ENCODE peak calls at places on chromosomes 16 and 17, in five cellular contexts. One of them, this sample, is unnamed.

GRCh38 chr17:79019631-79020584 is 4.1 kb upstream of the C1QTNF1 start:
- DNase-seq in K562: peak
- DNase-seq in tibial nerve: peak
- DNase-seq in ovary: peak
- DNase-seq in A549: peak
- DNase-seq in this sample: peak

GRCh38 chr17:9472094-9472493 is 103.5 kb downstream of the STX8 start:
- DNase-seq in tibial nerve: no peak
- DNase-seq in ovary: no peak
- DNase-seq in K562: no peak
- DNase-seq in A549: no peak
- DNase-seq in this sample: no peak

GRCh38 chr17:74870512-74870911 is 2.3 kb downstream of the FDXR start:
- DNase-seq in K562: no peak
- DNase-seq in tibial nerve: no peak
- DNase-seq in A549: no peak
- DNase-seq in ovary: peak
- DNase-seq in this sample: no peak

GRCh38 chr17:74608511-74608910 is 15.0 kb downstream of the CD300E start:
- DNase-seq in tibial nerve: no peak
- DNase-seq in A549: no peak
- DNase-seq in ovary: no peak
- DNase-seq in K562: no peak
- DNase-seq in this sample: no peak

GRCh38 chr16:84532299-84532724 is 27.9 kb upstream of the MEAK7 start:
- DNase-seq in ovary: peak
- DNase-seq in tibial nerve: peak
- DNase-seq in A549: peak
- DNase-seq in K562: no peak
- DNase-seq in this sample: peak

GRCh38 chr16:56303066-56303705 is 111.9 kb downstream of the GNAO1 start:
- DNase-seq in K562: no peak
- DNase-seq in A549: no peak
- DNase-seq in ovary: no peak
- DNase-seq in tibial nerve: no peak
- DNase-seq in this sample: no peak

GRCh38 chr16:6684076-6684673 is 648.5 kb upstream of the RBFOX1 start:
- DNase-seq in ovary: no peak
- DNase-seq in K562: peak
- DNase-seq in tibial nerve: no peak
- DNase-seq in A549: peak
- DNase-seq in this sample: no peak

GRCh38 chr16:67845291-67846062 is 1.3 kb upstream of the NUTF2 start:
- DNase-seq in ovary: no peak
- DNase-seq in K562: no peak
- DNase-seq in A549: no peak
- DNase-seq in tibial nerve: no peak
- DNase-seq in this sample: no peak

GRCh38 chr16:54287758-54288591 is 1.4 kb upstream of the IRX3 start:
- DNase-seq in tibial nerve: no peak
- DNase-seq in K562: no peak
- DNase-seq in A549: no peak
- DNase-seq in ovary: no peak
- DNase-seq in this sample: no peak

GRCh38 chr17:48878920-48879898 is 13.4 kb upstream of the ATP5MC1 start:
- DNase-seq in tibial nerve: no peak
- DNase-seq in ovary: no peak
- DNase-seq in A549: peak
- DNase-seq in K562: peak
- DNase-seq in this sample: no peak

GRCh38 chr17:49497147-49498036 is 2.3 kb downstream of the NGFR start:
- DNase-seq in tibial nerve: peak
- DNase-seq in K562: no peak
- DNase-seq in A549: peak
- DNase-seq in ovary: peak
- DNase-seq in this sample: peak

GRCh38 chr17:41417576-41418015 is 6.8 kb downstream of the KRT37 start:
- DNase-seq in tibial nerve: no peak
- DNase-seq in ovary: no peak
- DNase-seq in A549: peak
- DNase-seq in K562: peak
- DNase-seq in this sample: no peak

GRCh38 chr17:27878776-27879562 is 14.2 kb downstream of the LYRM9 start:
- DNase-seq in A549: no peak
- DNase-seq in tibial nerve: no peak
- DNase-seq in K562: no peak
- DNase-seq in ovary: peak
- DNase-seq in this sample: peak

GRCh38 chr17:12545877-12546513 is 119.7 kb upstream of the MYOCD start:
- DNase-seq in ovary: peak
- DNase-seq in K562: peak
- DNase-seq in A549: peak
- DNase-seq in tibial nerve: no peak
- DNase-seq in this sample: no peak

GRCh38 chr17:17300624-17301568 is 2.3 kb upstream of the NT5M start:
- DNase-seq in A549: peak
- DNase-seq in K562: no peak
- DNase-seq in ovary: peak
- DNase-seq in tibial nerve: no peak
- DNase-seq in this sample: peak

GRCh38 chr17:29154516-29155234 is 25.5 kb downstream of the MYO18A start:
- DNase-seq in A549: no peak
- DNase-seq in ovary: no peak
- DNase-seq in tibial nerve: no peak
- DNase-seq in K562: no peak
- DNase-seq in this sample: no peak

GRCh38 chr17:50426814-50427787 is 1.1 kb downstream of the ACSF2 start:
- DNase-seq in K562: peak
- DNase-seq in ovary: peak
- DNase-seq in tibial nerve: no peak
- DNase-seq in A549: peak
- DNase-seq in this sample: peak

GRCh38 chr17:37064956-37065355 is 116.2 kb downstream of the AATF start:
- DNase-seq in K562: no peak
- DNase-seq in A549: no peak
- DNase-seq in ovary: no peak
- DNase-seq in tibial nerve: no peak
- DNase-seq in this sample: no peak

GRCh38 chr17:43576563-43577229 is 30.6 kb upstream of the ETV4 start:
- DNase-seq in K562: peak
- DNase-seq in A549: peak
- DNase-seq in ovary: peak
- DNase-seq in tibial nerve: peak
- DNase-seq in this sample: peak

GRCh38 chr16:75218256-75219076 is at the start of gene CTRB1:
- DNase-seq in tibial nerve: no peak
- DNase-seq in ovary: no peak
- DNase-seq in K562: no peak
- DNase-seq in A549: no peak
- DNase-seq in this sample: no peak

GRCh38 chr16:24736758-24737157 is 7.3 kb downstream of the TNRC6A start:
- DNase-seq in ovary: no peak
- DNase-seq in K562: no peak
- DNase-seq in A549: no peak
- DNase-seq in tibial nerve: no peak
- DNase-seq in this sample: no peak

GRCh38 chr16:74226361-74226979 is 70.1 kb upstream of the PSMD7 start:
- DNase-seq in ovary: no peak
- DNase-seq in A549: no peak
- DNase-seq in tibial nerve: no peak
- DNase-seq in K562: no peak
- DNase-seq in this sample: no peak

GRCh38 chr16:61812251-61812650 is 224.0 kb downstream of the CDH8 start:
- DNase-seq in tibial nerve: no peak
- DNase-seq in A549: no peak
- DNase-seq in K562: no peak
- DNase-seq in ovary: no peak
- DNase-seq in this sample: no peak

GRCh38 chr16:86604436-86605220 is 26.3 kb downstream of the FOXL1 start:
- DNase-seq in K562: peak
- DNase-seq in tibial nerve: no peak
- DNase-seq in A549: no peak
- DNase-seq in ovary: no peak
- DNase-seq in this sample: no peak

GRCh38 chr16:81645303-81645702 is 133.8 kb upstream of the PLCG2 start:
- DNase-seq in A549: no peak
- DNase-seq in ovary: no peak
- DNase-seq in tibial nerve: no peak
- DNase-seq in K562: no peak
- DNase-seq in this sample: peak

GRCh38 chr17:79214940-79215604 is 140.4 kb downstream of the ENGASE start:
- DNase-seq in A549: no peak
- DNase-seq in ovary: no peak
- DNase-seq in K562: no peak
- DNase-seq in tibial nerve: no peak
- DNase-seq in this sample: no peak

GRCh38 chr17:77306790-77307478 is 166.2 kb downstream of the SEC14L1 start:
- DNase-seq in A549: no peak
- DNase-seq in K562: no peak
- DNase-seq in tibial nerve: no peak
- DNase-seq in ovary: no peak
- DNase-seq in this sample: no peak

GRCh38 chr17:77304051-77304745 is 163.4 kb downstream of the SEC14L1 start:
- DNase-seq in tibial nerve: no peak
- DNase-seq in K562: no peak
- DNase-seq in A549: no peak
- DNase-seq in ovary: no peak
- DNase-seq in this sample: no peak

GRCh38 chr17:77306048-77306789 is 165.4 kb downstream of the SEC14L1 start:
- DNase-seq in ovary: no peak
- DNase-seq in A549: no peak
- DNase-seq in tibial nerve: no peak
- DNase-seq in K562: no peak
- DNase-seq in this sample: no peak

GRCh38 chr17:77303620-77304019 is 162.9 kb downstream of the SEC14L1 start:
- DNase-seq in ovary: no peak
- DNase-seq in K562: no peak
- DNase-seq in tibial nerve: no peak
- DNase-seq in A549: no peak
- DNase-seq in this sample: no peak

GRCh38 chr17:77304746-77305473 is 164.1 kb downstream of the SEC14L1 start:
- DNase-seq in tibial nerve: no peak
- DNase-seq in K562: no peak
- DNase-seq in A549: no peak
- DNase-seq in ovary: peak
- DNase-seq in this sample: no peak
- TF ChIP-seq EP300 in tibial nerve: no peak
- TF ChIP-seq EP300 in K562: no peak
- TF ChIP-seq EP300 in A549: no peak
- TF ChIP-seq EP300 in ovary: no peak
- TF ChIP-seq EP300 in this sample: no peak

DNA sequence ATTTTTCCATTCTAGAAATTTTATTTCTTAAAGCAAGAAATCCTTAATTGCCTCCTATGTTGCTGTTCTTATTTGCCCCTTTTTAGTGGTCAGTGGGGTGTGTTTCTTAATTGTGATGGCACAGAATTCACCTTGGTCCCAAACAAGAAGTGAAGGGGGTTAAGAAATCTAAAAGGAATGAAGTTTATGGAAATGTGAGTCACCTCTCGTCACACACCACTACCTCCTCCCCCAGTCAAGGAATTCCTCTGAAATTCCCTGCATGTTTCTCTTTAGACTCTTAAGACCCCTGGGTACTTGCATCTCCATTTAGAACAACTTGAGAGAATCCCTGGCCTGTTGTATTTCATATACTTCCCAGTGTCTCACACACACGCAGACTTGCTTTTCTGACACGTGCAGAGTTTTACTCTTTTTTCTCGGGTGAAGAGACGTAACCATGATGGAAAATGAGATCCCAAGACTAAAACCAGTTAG is 247.4 kb downstream of the PRKCA start:
- DNase-seq in A549: no peak
- DNase-seq in K562: no peak
- DNase-seq in ovary: no peak
- DNase-seq in tibial nerve: no peak
- DNase-seq in this sample: no peak
- TF ChIP-seq EP300 in A549: no peak
- TF ChIP-seq EP300 in K562: no peak
- TF ChIP-seq EP300 in ovary: no peak
- TF ChIP-seq EP300 in tibial nerve: no peak
- TF ChIP-seq EP300 in this sample: no peak

DNA sequence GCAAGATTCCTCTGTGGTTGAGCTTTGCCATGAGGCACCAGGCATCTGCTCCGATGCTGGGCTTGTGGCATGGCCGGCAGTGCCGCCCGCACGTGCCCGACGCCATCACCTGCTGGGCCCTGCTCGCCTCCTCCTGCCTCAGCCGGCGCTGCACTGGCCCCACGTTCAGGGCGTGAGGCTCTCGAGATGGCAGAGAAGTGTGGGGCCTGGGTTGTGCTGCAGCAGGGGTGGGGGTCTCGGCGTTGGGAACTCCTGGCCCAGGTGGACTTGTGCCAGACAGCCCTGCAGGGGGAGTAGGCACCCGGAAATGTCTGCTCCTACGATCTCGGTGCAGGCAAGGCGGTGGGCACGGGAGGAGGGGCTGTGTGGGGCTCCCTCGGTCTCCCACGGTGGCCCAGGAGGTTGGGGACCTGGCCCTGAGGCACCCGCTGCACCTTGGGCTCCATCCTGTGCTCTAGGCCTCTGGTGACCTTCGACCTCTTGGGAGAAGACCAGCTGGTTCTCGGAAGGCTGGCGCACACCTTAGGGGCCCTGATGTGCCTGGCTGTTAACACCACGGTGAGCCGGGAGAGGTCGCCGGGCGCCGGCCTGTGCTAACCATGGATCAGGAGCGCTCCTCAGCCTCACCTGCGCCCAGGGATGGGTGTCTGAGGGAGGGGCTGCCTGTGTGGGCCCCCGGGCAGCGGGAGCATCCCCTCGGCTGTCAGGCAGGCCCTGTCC is 13.5 kb downstream of the TELO2 start:
- DNase-seq in tibial nerve: no peak
- DNase-seq in ovary: no peak
- DNase-seq in K562: no peak
- DNase-seq in A549: no peak
- DNase-seq in this sample: no peak
- TF ChIP-seq EP300 in tibial nerve: no peak
- TF ChIP-seq EP300 in ovary: no peak
- TF ChIP-seq EP300 in K562: no peak
- TF ChIP-seq EP300 in A549: no peak
- TF ChIP-seq EP300 in this sample: no peak

DNA sequence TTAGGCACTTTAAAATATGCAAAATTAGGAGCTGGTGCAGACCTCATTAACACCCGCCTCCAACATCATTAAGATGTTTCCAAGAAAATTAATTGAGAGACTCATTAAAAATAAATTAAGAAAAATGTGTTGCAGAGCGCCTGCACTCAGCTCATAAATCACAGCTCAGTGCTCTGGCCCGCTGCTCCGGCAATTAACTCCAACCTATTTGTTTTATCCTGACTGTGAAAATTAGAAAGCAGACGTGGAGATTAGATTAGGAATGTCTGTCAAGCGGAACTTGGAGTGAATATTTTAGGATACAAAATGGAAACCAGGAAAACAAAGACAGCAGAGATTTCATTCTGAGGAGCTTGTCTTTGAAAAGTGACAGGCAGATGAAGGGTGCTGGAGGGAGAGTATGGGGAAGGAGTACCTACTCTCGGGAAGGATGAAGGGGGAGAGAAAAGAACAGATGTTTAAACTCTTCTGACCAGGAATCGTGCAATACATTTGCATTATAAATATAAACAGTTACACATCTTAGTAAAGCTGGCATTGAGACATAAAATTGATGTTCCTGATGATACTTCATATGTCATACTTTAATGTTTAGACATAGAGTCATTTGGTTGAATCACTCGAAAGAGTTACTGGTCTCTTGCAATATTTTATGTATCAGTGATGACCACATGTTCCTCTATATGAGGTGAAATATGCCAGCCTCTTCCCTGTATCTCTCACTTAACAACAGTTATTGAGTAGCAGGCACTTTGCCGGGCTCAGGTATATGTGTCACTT is 49.5 kb upstream of the PMFBP1 start:
- DNase-seq in tibial nerve: no peak
- DNase-seq in ovary: no peak
- DNase-seq in A549: no peak
- DNase-seq in K562: no peak
- DNase-seq in this sample: no peak
- TF ChIP-seq EP300 in tibial nerve: no peak
- TF ChIP-seq EP300 in ovary: no peak
- TF ChIP-seq EP300 in A549: no peak
- TF ChIP-seq EP300 in K562: no peak
- TF ChIP-seq EP300 in this sample: no peak

This sample was measured in sigmoid colon.